ENCODE peak calls at places on chromosomes 16 and 17, in nine cellular contexts. C, U, W, H, V, T, Y, I and Z are unnamed samples.
A peak's percentile ranks its signal among the peaks of the same experiment; 100 is the strongest.

GRCh38 chr17:76710863-76711611 is at the start of gene MXRA7:
- DNase-seq in C (peak; percentile 88), U (peak; percentile 61), W (no peak), H (peak; percentile 51), V (peak; percentile 87), T (peak; percentile 68), Y (peak; percentile 82), I (peak; percentile 66), Z (peak; percentile 67)

GRCh38 chr17:82978765-82979349 is 100.6 kb upstream of the METRNL start:
- DNase-seq in C (no peak), U (no peak), W (no peak), H (no peak), V (peak; percentile 80), T (no peak), Y (no peak), I (peak; percentile 57), Z (no peak)

GRCh38 chr17:82079001-82079677 is 13.5 kb upstream of the DUS1L start:
- DNase-seq in C (no peak), U (no peak), W (no peak), H (no peak), V (no peak), T (no peak), Y (no peak), I (no peak), Z (no peak)

GRCh38 chr16:29809031-29809747 is 2.8 kb upstream of the PRRT2 start:
- DNase-seq in C (peak; percentile 63), U (no peak), W (no peak), H (no peak), V (no peak), T (no peak), Y (no peak), I (no peak), Z (no peak)

GRCh38 chr17:2797226-2797625 is 988 bp downstream of the RAP1GAP2 start:
- DNase-seq in C (no peak), U (no peak), W (no peak), H (no peak), V (no peak), T (no peak), Y (no peak), I (no peak), Z (no peak)

GRCh38 chr16:65083181-65083845 is 38.5 kb downstream of the CDH11 start:
- DNase-seq in C (no peak), U (peak; percentile 47), W (no peak), H (no peak), V (no peak), T (no peak), Y (no peak), I (no peak), Z (peak; percentile 79)

GRCh38 chr17:30567231-30568116 is 90.3 kb downstream of the GOSR1 start:
- DNase-seq in C (no peak), U (no peak), W (no peak), H (no peak), V (no peak), T (peak; percentile 7), Y (no peak), I (no peak), Z (no peak)

GRCh38 chr17:40095944-40096791 is 4.2 kb downstream of the NR1D1 start:
- DNase-seq in C (no peak), U (no peak), W (no peak), H (no peak), V (peak; percentile 93), T (peak; percentile 57), Y (peak; percentile 70), I (peak; percentile 67), Z (no peak)

GRCh38 chr16:67993207-67994036 is 5.9 kb downstream of the DPEP2 start:
- DNase-seq in C (peak; percentile 82), U (peak; percentile 59), W (no peak), H (peak; percentile 60), V (peak; percentile 91), T (peak; percentile 82), Y (peak; percentile 84), I (peak; percentile 67), Z (peak; percentile 68)

GRCh38 chr16:3021449-3022207 is 1.5 kb downstream of the TNFRSF12A start:
- DNase-seq in C (peak; percentile 83), U (peak; percentile 92), W (peak; percentile 91), H (peak; percentile 88), V (peak; percentile 88), T (peak; percentile 80), Y (peak; percentile 87), I (peak; percentile 77), Z (peak; percentile 97)
- TF ChIP-seq CTCF in C (no peak), U (peak; percentile 44), W (peak; percentile 38), H (peak; percentile 26), V (peak; percentile 49), T (no peak), Y (peak; percentile 33), I (no peak), Z (no peak)

DNA sequence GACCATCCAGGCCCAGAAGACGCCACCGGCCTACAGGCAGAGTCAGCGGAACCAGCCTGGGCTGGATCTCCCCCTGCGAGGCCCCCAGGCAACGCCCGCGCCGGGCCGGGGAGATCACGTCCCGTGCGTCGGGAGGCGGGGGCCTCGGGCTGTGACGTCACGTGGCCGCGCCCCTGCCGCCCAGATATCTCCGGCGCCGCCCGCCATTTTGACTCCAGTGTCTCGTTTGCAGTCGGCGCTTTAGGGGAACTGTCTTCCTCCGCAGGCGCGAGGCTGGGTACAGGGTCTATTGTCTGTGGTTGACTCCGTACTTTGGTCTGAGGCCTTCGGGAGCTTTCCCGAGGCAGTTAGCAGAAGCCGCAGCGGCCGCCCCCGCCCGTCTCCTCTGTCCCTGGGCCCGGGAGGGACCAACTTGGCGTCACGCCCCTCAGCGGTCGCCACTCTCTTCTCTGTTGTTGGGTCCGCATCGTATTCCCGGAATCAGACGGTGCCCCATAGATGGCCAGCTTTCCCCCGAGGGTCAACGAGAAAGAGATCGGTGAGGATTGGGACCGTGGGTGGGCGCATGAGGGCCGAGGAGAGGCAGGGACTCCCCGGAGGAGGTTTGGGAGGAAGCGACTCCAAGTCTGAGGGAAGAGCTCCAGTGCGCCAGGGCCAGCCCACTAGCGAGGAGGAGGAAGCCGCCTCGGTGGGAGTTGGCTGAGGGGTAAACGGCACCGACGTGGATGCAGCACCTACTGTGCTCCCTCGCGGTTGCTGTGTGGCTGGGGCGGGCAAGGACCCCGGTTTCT is at the start of gene WSB1:
- DNase-seq in C (peak; percentile 97), U (peak; percentile 90), W (peak; percentile 63), H (peak; percentile 94), V (peak; percentile 94), T (peak; percentile 94), Y (peak; percentile 93), I (peak; percentile 93), Z (peak; percentile 87)
- TF ChIP-seq CTCF in C (peak; percentile 44), U (no peak), W (no peak), H (no peak), V (no peak), T (no peak), Y (no peak), I (no peak), Z (no peak)

GRCh38 chr16:56677474-56677873 is 4.8 kb upstream of the MT1X start:
- DNase-seq in C (no peak), U (no peak), W (no peak), H (no peak), V (no peak), T (no peak), Y (no peak), I (no peak), Z (no peak)
- TF ChIP-seq CTCF in C (no peak), U (no peak), W (no peak), H (no peak), V (no peak), T (no peak), Y (no peak), I (no peak), Z (no peak)

DNA sequence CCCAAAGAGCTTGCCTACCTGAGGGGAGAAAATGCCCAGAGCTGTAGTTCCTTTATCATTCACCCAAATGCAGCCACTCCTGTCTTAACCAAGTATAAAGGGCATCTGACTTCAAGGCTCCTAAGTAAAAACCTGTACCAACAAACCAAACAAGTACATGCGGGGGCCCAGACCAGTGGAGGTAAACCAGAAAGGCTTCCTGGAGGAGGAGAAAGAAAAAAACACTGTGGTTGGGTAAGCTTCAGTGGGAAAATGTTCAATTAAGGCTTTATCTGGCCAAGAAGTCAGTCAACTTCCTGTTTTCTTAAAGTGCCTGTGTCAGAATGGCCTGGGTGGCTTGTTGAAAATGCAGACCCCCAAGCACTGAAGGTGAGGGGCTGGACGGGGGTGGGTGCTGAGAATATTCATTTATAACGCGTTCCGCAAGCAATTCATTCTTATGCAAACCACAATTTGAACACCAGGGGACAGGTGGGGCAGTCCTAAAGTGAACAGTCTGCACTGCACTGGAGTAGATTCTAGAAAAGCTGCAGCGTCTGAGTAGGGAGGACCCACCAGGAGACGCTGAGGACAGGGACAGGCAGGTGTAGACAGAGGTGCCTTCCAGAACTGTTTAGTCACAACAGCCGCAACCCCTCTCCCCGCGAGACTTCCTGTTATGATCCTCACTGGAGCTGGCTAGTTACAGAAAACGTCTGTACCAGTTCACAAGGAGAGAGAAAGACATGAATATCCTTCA is 467.1 kb downstream of the SOX9 start:
- DNase-seq in C (no peak), U (no peak), W (no peak), H (peak; percentile 49), V (peak; percentile 31), T (no peak), Y (no peak), I (no peak), Z (peak; percentile 83)
- TF ChIP-seq CTCF in C (no peak), U (peak; percentile 16), W (peak; percentile 14), H (peak; percentile 7), V (no peak), T (no peak), Y (no peak), I (no peak), Z (no peak)

GRCh38 chr17:42844761-42845555 is 578 bp downstream of the AOC2 start:
- DNase-seq in C (no peak), U (no peak), W (no peak), H (no peak), V (no peak), T (no peak), Y (no peak), I (no peak), Z (no peak)

GRCh38 chr17:42845556-42845917 is 1.2 kb downstream of the AOC2 start:
- DNase-seq in C (no peak), U (no peak), W (no peak), H (no peak), V (no peak), T (no peak), Y (no peak), I (no peak), Z (no peak)

GRCh38 chr17:42842286-42842685 is 2.1 kb upstream of the AOC2 start:
- DNase-seq in C (no peak), U (peak; percentile 50), W (no peak), H (peak; percentile 43), V (no peak), T (no peak), Y (no peak), I (no peak), Z (no peak)

GRCh38 chr17:42844271-42844670 is at the start of gene AOC2:
- DNase-seq in C (no peak), U (peak; percentile 61), W (no peak), H (peak; percentile 39), V (no peak), T (no peak), Y (no peak), I (no peak), Z (no peak)

DNA sequence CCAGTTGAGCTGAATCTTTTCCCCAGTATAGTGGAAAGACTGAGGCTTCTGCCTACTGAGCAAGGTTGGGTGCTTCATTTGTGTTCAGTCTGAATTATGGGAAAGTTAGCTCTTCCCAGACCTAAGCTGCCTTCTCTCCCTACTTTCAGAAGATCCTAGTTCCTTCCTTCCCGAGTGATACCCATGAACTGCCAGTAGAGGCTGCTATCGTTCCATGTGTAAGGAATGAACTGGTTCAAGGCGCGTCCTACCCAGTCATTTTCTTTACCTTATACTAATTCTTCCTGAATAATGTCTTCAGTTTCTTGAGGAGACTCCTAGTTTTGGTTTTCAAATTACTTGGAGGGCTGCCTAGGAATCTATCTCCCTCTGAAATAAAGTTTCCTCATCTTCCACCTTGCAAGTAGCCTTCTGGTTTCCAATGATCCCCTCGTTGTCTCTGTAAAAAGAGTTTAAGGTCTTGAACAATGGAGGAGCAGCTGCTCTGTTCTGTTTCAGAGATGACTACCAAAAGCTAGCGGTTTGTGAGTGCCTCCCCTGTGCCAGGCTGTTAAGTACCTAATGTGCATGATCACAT is 934 bp upstream of the AOC2 start:
- DNase-seq in C (no peak), U (peak; percentile 85), W (peak; percentile 62), H (peak; percentile 81), V (peak; percentile 56), T (no peak), Y (peak; percentile 58), I (peak; percentile 47), Z (peak; percentile 75)
- TF ChIP-seq CTCF in C (peak; percentile 88), U (peak; percentile 100), W (peak; percentile 100), H (peak; percentile 100), V (peak; percentile 43), T (no peak), Y (peak; percentile 96), I (peak; percentile 96), Z (peak; percentile 100)